ENCODE peak calls at places on chromosomes 4 and X, in eight cellular contexts. One of them, this sample, is unnamed.

GRCh38 chr4:26884486-26884988 is 23.9 kb downstream of the STIM2 start:
- DNase-seq in thyroid gland: no peak
- DNase-seq in IMR-90: no peak
- DNase-seq in testis: no peak
- DNase-seq in body of pancreas: no peak
- DNase-seq in uterus: no peak
- DNase-seq in A549: no peak
- DNase-seq in HCT116: no peak
- DNase-seq in this sample: no peak

GRCh38 chrX:16100673-16101072 is 22.7 kb upstream of the GRPR start:
- DNase-seq in thyroid gland: no peak
- DNase-seq in IMR-90: no peak
- DNase-seq in testis: peak; percentile 39
- DNase-seq in body of pancreas: no peak
- DNase-seq in uterus: no peak
- DNase-seq in A549: no peak
- DNase-seq in HCT116: no peak
- DNase-seq in this sample: no peak

GRCh38 chrX:150507251-150507856 is 61.1 kb upstream of the MTM1 start:
- DNase-seq in thyroid gland: no peak
- DNase-seq in IMR-90: no peak
- DNase-seq in testis: no peak
- DNase-seq in body of pancreas: peak; percentile 56
- DNase-seq in uterus: no peak
- DNase-seq in A549: no peak
- DNase-seq in HCT116: no peak
- DNase-seq in this sample: peak; percentile 18

GRCh38 chrX:72019487-72019886 is 108.8 kb downstream of the NHSL2 start:
- DNase-seq in thyroid gland: no peak
- DNase-seq in IMR-90: no peak
- DNase-seq in testis: no peak
- DNase-seq in body of pancreas: no peak
- DNase-seq in uterus: no peak
- DNase-seq in A549: no peak
- DNase-seq in HCT116: no peak
- DNase-seq in this sample: no peak

GRCh38 chrX:134971926-134972325 is 18.9 kb upstream of the SMIM10 start:
- DNase-seq in thyroid gland: no peak
- DNase-seq in IMR-90: peak; percentile 42
- DNase-seq in testis: no peak
- DNase-seq in body of pancreas: no peak
- DNase-seq in uterus: no peak
- DNase-seq in A549: no peak
- DNase-seq in HCT116: no peak
- DNase-seq in this sample: no peak

GRCh38 chr4:89724716-89725115 is 112.2 kb downstream of the SNCA start:
- DNase-seq in thyroid gland: no peak
- DNase-seq in IMR-90: peak; percentile 91
- DNase-seq in testis: no peak
- DNase-seq in body of pancreas: no peak
- DNase-seq in uterus: no peak
- DNase-seq in A549: no peak
- DNase-seq in HCT116: no peak
- DNase-seq in this sample: no peak

GRCh38 chrX:11968991-11969390 is 169.3 kb upstream of the FRMPD4 start:
- DNase-seq in thyroid gland: no peak
- DNase-seq in IMR-90: peak; percentile 30
- DNase-seq in testis: no peak
- DNase-seq in body of pancreas: no peak
- DNase-seq in uterus: no peak
- DNase-seq in A549: no peak
- DNase-seq in HCT116: no peak
- DNase-seq in this sample: no peak

GRCh38 chr4:128606173-128606572 is 203.3 kb upstream of the JADE1 start:
- DNase-seq in thyroid gland: no peak
- DNase-seq in IMR-90: peak; percentile 79
- DNase-seq in testis: no peak
- DNase-seq in body of pancreas: no peak
- DNase-seq in uterus: no peak
- DNase-seq in A549: no peak
- DNase-seq in HCT116: no peak
- DNase-seq in this sample: no peak

GRCh38 chrX:111761578-111762135 is 80.7 kb downstream of the ALG13 start:
- DNase-seq in thyroid gland: no peak
- DNase-seq in IMR-90: no peak
- DNase-seq in testis: no peak
- DNase-seq in body of pancreas: no peak
- DNase-seq in uterus: no peak
- DNase-seq in A549: no peak
- DNase-seq in HCT116: no peak
- DNase-seq in this sample: no peak

GRCh38 chr4:30619679-30620078 is 100.5 kb upstream of the PCDH7 start:
- DNase-seq in thyroid gland: no peak
- DNase-seq in IMR-90: no peak
- DNase-seq in testis: no peak
- DNase-seq in body of pancreas: no peak
- DNase-seq in uterus: no peak
- DNase-seq in A549: no peak
- DNase-seq in HCT116: no peak
- DNase-seq in this sample: no peak

GRCh38 chr4:36872679-36873078 is 371.9 kb upstream of the NWD2 start:
- DNase-seq in thyroid gland: no peak
- DNase-seq in IMR-90: no peak
- DNase-seq in testis: no peak
- DNase-seq in body of pancreas: no peak
- DNase-seq in uterus: no peak
- DNase-seq in A549: no peak
- DNase-seq in HCT116: no peak
- DNase-seq in this sample: no peak

GRCh38 chr4:123870283-123870876 is 473.8 kb downstream of the SPRY1 start:
- DNase-seq in thyroid gland: no peak
- DNase-seq in IMR-90: no peak
- DNase-seq in testis: no peak
- DNase-seq in body of pancreas: no peak
- DNase-seq in uterus: peak; percentile 17
- DNase-seq in A549: no peak
- DNase-seq in HCT116: no peak
- DNase-seq in this sample: no peak

GRCh38 chrX:13059676-13060499 is 15.5 kb upstream of the FAM9C start:
- DNase-seq in thyroid gland: no peak
- DNase-seq in IMR-90: peak; percentile 73
- DNase-seq in testis: no peak
- DNase-seq in body of pancreas: no peak
- DNase-seq in uterus: no peak
- DNase-seq in A549: peak; percentile 36
- DNase-seq in HCT116: peak; percentile 26
- DNase-seq in this sample: no peak

GRCh38 chrX:67601771-67602170 is 58.0 kb downstream of the AR start:
- DNase-seq in thyroid gland: no peak
- DNase-seq in IMR-90: no peak
- DNase-seq in testis: no peak
- DNase-seq in body of pancreas: no peak
- DNase-seq in uterus: no peak
- DNase-seq in A549: no peak
- DNase-seq in HCT116: no peak
- DNase-seq in this sample: no peak

GRCh38 chr4:40379248-40379647 is 44.1 kb downstream of the CHRNA9 start:
- DNase-seq in thyroid gland: peak; percentile 62
- DNase-seq in IMR-90: no peak
- DNase-seq in testis: no peak
- DNase-seq in body of pancreas: no peak
- DNase-seq in uterus: no peak
- DNase-seq in A549: no peak
- DNase-seq in HCT116: no peak
- DNase-seq in this sample: no peak

GRCh38 chr4:82697561-82697960 is 101.0 kb downstream of the SCD5 start:
- DNase-seq in thyroid gland: no peak
- DNase-seq in IMR-90: no peak
- DNase-seq in testis: no peak
- DNase-seq in body of pancreas: no peak
- DNase-seq in uterus: no peak
- DNase-seq in A549: no peak
- DNase-seq in HCT116: no peak
- DNase-seq in this sample: no peak

GRCh38 chr4:36394352-36394903 is 113.0 kb downstream of the DTHD1 start:
- DNase-seq in thyroid gland: no peak
- DNase-seq in IMR-90: no peak
- DNase-seq in testis: no peak
- DNase-seq in body of pancreas: no peak
- DNase-seq in uterus: no peak
- DNase-seq in A549: no peak
- DNase-seq in HCT116: peak; percentile 60
- DNase-seq in this sample: no peak

GRCh38 chr4:38664704-38665401 is 854 bp downstream of the KLF3 start:
- DNase-seq in thyroid gland: peak; percentile 73
- DNase-seq in IMR-90: peak; percentile 56
- DNase-seq in testis: peak; percentile 74
- DNase-seq in body of pancreas: peak; percentile 78
- DNase-seq in uterus: peak; percentile 69
- DNase-seq in A549: no peak
- DNase-seq in HCT116: no peak
- DNase-seq in this sample: peak; percentile 58
- TF ChIP-seq POLR2A in thyroid gland: peak; percentile 52
- TF ChIP-seq POLR2A in IMR-90: peak; percentile 41
- TF ChIP-seq POLR2A in testis: no peak
- TF ChIP-seq POLR2A in body of pancreas: peak; percentile 50
- TF ChIP-seq POLR2A in uterus: no peak
- TF ChIP-seq POLR2A in A549: no peak
- TF ChIP-seq POLR2A in HCT116: no peak
- TF ChIP-seq POLR2A in this sample: no peak

GRCh38 chr4:23947826-23948225 is 58.0 kb upstream of the PPARGC1A start:
- DNase-seq in thyroid gland: no peak
- DNase-seq in IMR-90: peak; percentile 11
- DNase-seq in testis: no peak
- DNase-seq in body of pancreas: no peak
- DNase-seq in uterus: no peak
- DNase-seq in A549: no peak
- DNase-seq in HCT116: no peak
- DNase-seq in this sample: no peak

GRCh38 chr4:23956601-23957364 is 66.9 kb upstream of the PPARGC1A start:
- DNase-seq in thyroid gland: no peak
- DNase-seq in IMR-90: peak; percentile 43
- DNase-seq in testis: no peak
- DNase-seq in body of pancreas: no peak
- DNase-seq in uterus: no peak
- DNase-seq in A549: no peak
- DNase-seq in HCT116: no peak
- DNase-seq in this sample: no peak

GRCh38 chr4:23957465-23957864 is 67.6 kb upstream of the PPARGC1A start:
- DNase-seq in thyroid gland: no peak
- DNase-seq in IMR-90: no peak
- DNase-seq in testis: no peak
- DNase-seq in body of pancreas: no peak
- DNase-seq in uterus: no peak
- DNase-seq in A549: no peak
- DNase-seq in HCT116: no peak
- DNase-seq in this sample: no peak

GRCh38 chr4:23946307-23946706 is 56.5 kb upstream of the PPARGC1A start:
- DNase-seq in thyroid gland: no peak
- DNase-seq in IMR-90: no peak
- DNase-seq in testis: no peak
- DNase-seq in body of pancreas: no peak
- DNase-seq in uterus: no peak
- DNase-seq in A549: no peak
- DNase-seq in HCT116: no peak
- DNase-seq in this sample: no peak

DNA sequence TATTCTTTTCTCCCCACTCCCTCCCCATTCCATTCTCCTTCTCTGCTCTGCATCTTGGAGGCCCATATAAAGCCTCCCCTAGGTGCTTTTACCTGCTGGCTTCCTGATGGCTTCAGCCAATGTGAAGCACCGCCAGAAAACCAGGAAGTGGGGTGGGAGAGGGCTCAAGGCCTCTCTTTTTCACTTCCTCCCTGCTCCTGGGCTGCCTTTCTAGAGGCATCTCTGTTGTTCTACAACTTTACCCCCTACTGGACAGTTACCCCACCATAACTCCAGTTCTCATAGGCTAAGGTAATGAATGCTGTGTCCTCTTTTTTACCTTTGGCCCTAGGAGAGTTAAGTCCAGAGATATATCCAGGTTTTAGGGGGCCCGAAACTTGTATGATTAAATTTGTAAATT is 62.4 kb upstream of the PPARGC1A start:
- DNase-seq in thyroid gland: no peak
- DNase-seq in IMR-90: no peak
- DNase-seq in testis: no peak
- DNase-seq in body of pancreas: no peak
- DNase-seq in uterus: no peak
- DNase-seq in A549: no peak
- DNase-seq in HCT116: no peak
- DNase-seq in this sample: no peak
- H3K4me3 ChIP-seq in thyroid gland: no peak overlapping the region
- H3K4me3 ChIP-seq in IMR-90: no peak overlapping the region
- H3K4me3 ChIP-seq in testis: no peak overlapping the region
- H3K4me3 ChIP-seq in body of pancreas: no peak overlapping the region
- H3K4me3 ChIP-seq in uterus: no peak overlapping the region
- H3K4me3 ChIP-seq in A549: no peak overlapping the region
- H3K4me3 ChIP-seq in HCT116: no peak overlapping the region
- H3K4me3 ChIP-seq in this sample: no peak overlapping the region

GRCh38 chr4:53576676-53577372 is 14.5 kb downstream of the LNX1 start:
- DNase-seq in thyroid gland: no peak
- DNase-seq in IMR-90: peak; percentile 90
- DNase-seq in testis: no peak
- DNase-seq in body of pancreas: no peak
- DNase-seq in uterus: no peak
- DNase-seq in A549: no peak
- DNase-seq in HCT116: no peak
- DNase-seq in this sample: no peak
- TF ChIP-seq POLR2A in thyroid gland: no peak
- TF ChIP-seq POLR2A in IMR-90: no peak
- TF ChIP-seq POLR2A in testis: no peak
- TF ChIP-seq POLR2A in body of pancreas: no peak
- TF ChIP-seq POLR2A in uterus: no peak
- TF ChIP-seq POLR2A in A549: no peak
- TF ChIP-seq POLR2A in HCT116: no peak
- TF ChIP-seq POLR2A in this sample: no peak

GRCh38 chrX:3124041-3124440 is 82.8 kb downstream of the ARSF start:
- DNase-seq in thyroid gland: no peak
- DNase-seq in IMR-90: peak; percentile 64
- DNase-seq in testis: no peak
- DNase-seq in body of pancreas: no peak
- DNase-seq in uterus: no peak
- DNase-seq in A549: no peak
- DNase-seq in HCT116: no peak
- DNase-seq in this sample: no peak

GRCh38 chrX:3119376-3119775 is 78.1 kb downstream of the ARSF start:
- DNase-seq in thyroid gland: no peak
- DNase-seq in IMR-90: peak; percentile 32
- DNase-seq in testis: no peak
- DNase-seq in body of pancreas: no peak
- DNase-seq in uterus: no peak
- DNase-seq in A549: no peak
- DNase-seq in HCT116: no peak
- DNase-seq in this sample: no peak

DNA sequence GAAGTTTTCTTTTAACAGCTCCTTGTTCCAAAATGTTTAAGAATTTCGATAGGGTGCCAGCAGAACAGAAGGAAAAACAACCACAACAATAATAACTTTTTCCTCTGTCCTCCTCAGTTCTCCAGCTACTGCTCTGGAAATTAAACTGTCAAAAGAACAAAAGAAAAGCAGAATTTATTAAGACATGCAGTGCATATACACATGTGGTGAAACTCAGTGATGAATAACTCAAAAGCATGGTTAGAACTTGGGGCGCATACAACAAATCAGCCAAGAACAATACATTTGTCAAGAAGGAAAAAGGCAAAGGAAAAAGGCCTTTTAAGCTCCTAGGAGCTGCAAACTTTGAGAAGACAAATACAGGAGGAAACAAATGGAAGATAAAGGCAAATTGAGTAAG is 79.2 kb downstream of the ARSF start:
- DNase-seq in thyroid gland: no peak
- DNase-seq in IMR-90: no peak
- DNase-seq in testis: no peak
- DNase-seq in body of pancreas: no peak
- DNase-seq in uterus: no peak
- DNase-seq in A549: no peak
- DNase-seq in HCT116: no peak
- DNase-seq in this sample: no peak
- H3K4me3 ChIP-seq in thyroid gland: no peak overlapping the region
- H3K4me3 ChIP-seq in IMR-90: no peak overlapping the region
- H3K4me3 ChIP-seq in testis: no peak overlapping the region
- H3K4me3 ChIP-seq in body of pancreas: no peak overlapping the region
- H3K4me3 ChIP-seq in uterus: no peak overlapping the region
- H3K4me3 ChIP-seq in A549: no peak overlapping the region
- H3K4me3 ChIP-seq in HCT116: no peak overlapping the region
- H3K4me3 ChIP-seq in this sample: no peak overlapping the region

This sample was measured in lower leg skin.